ENCODE peak calls at places on chromosomes 5 and 9, in four cellular contexts. D, F, U and K are unnamed samples.

GRCh38 chr5:3593771-3594513 is 1.7 kb upstream of the IRX1 start:
- DNase-seq in U (no peak), F (no peak), D (peak), K (no peak)

GRCh38 chr5:59955241-59955640 is 61.7 kb upstream of the PDE4D start:
- DNase-seq in D (no peak), U (no peak), F (no peak), K (no peak)

GRCh38 chr5:116058346-116058936 is 26.2 kb downstream of the ARL14EPL start:
- DNase-seq in F (no peak), U (no peak), D (no peak), K (no peak)

GRCh38 chr5:126594676-126595485 is at the start of gene ALDH7A1:
- DNase-seq in D (peak), U (peak), F (peak), K (peak)

GRCh38 chr5:96844476-96844990 is 31.8 kb upstream of the ERAP2 start:
- DNase-seq in D (no peak), U (no peak), F (no peak), K (no peak)

GRCh38 chr5:179304466-179304865 is 40.8 kb downstream of the ADAMTS2 start:
- DNase-seq in D (no peak), U (no peak), F (no peak), K (no peak)

GRCh38 chr9:94656190-94656589 is 16.9 kb upstream of the FBP1 start:
- DNase-seq in F (no peak), U (no peak), D (no peak), K (no peak)

GRCh38 chr5:52710972-52711596 is 76.6 kb upstream of the ITGA1 start:
- DNase-seq in F (no peak), D (no peak), U (no peak), K (no peak)

GRCh38 chr5:139640432-139641115 is 7.6 kb upstream of the CXXC5 start:
- DNase-seq in D (no peak), U (no peak), F (no peak), K (no peak)

GRCh38 chr5:80124519-80124918 is 89.4 kb downstream of the THBS4 start:
- DNase-seq in U (no peak), F (no peak), D (no peak), K (no peak)

GRCh38 chr5:80125022-80125961 is 90.1 kb downstream of the THBS4 start:
- DNase-seq in D (no peak), F (no peak), U (no peak), K (no peak)

GRCh38 chr5:80124111-80124510 is 89.0 kb downstream of the THBS4 start:
- DNase-seq in U (no peak), D (no peak), F (no peak), K (no peak)

GRCh38 chr5:80127037-80127642 is 92.0 kb downstream of the THBS4 start:
- DNase-seq in D (no peak), U (no peak), F (no peak), K (no peak)

DNA sequence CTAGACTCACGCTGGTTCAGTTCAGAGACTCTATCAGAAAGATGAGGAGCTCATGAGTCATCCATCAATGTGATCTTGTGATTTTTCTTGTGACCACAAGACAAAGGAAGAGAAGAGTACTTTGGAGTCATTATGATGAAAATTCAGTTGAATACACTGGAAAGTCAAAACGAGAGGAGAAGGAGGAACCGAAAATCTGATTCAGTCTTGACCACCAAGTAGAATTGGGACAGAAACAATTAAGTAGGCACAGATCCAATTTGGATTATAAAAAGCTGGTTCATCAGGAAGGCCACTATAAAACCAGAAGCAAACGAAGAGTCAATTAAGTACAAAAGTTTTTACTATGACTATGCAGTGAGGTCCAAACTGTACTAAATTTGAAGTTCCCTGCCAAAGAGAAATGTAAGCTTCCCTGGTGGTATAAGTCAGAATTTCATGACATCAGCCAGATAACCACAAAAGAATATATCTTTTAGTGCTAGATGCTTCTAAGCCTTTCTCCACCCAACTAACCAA is 90.9 kb downstream of the THBS4 start:
- DNase-seq in U (no peak), F (no peak), D (no peak), K (no peak)
- TF ChIP-seq HMGXB4 in U (no peak), F (no peak), D (no peak), K (no peak)

DNA sequence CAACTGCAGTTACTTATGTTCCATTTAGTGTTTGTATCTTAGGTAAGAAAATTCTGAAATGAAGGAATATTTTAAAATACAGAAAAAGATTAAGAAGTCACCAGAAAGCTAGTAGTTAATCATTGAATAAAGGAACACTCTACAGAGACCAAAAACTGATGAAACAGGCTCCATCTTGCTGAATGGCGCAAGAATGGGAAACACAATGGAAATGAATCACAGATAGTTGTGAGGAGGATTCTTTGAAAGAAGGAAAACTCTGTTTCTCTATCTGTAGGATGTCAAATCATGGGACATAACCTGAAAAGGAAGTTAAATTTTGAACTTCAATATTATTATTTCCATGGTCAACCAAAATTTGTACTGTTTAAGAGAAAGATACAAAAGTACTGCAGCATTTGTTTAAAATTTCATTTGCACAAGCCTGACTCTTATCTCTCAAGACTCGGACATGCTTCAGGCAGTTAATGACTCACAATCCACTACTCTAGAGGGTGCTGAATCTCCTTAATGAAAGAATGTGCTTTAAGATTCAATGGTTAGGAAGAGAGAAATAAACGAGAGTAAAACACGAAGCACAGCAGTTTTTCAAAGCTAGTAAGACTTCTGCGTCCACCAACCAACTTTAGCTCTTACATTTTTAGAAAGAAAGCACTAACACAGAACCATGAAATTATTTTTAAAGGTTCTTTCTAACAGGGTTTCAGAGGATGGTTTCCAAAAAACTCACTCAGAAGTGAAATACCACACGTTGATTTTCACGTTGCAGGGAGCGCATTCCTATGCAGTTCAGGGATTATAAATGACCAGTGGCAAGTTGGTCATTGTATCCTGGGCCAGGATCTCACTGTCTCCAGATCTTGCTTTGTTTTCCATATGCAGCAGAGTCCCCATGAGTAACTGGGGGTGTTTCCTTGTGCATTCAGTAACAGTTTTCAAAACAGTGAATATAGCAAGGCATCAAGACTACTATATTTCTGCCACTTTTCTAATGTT is 1064.6 kb upstream of the DMAC1 start:
- DNase-seq in U (no peak), D (no peak), F (no peak), K (no peak)
- TF ChIP-seq HMGXB4 in U (no peak), D (no peak), F (no peak), K (no peak)

GRCh38 chr5:12003680-12004079 is 99.4 kb upstream of the CTNND2 start:
- DNase-seq in D (no peak), F (no peak), U (no peak), K (no peak)

GRCh38 chr5:11998397-11998796 is 94.2 kb upstream of the CTNND2 start:
- DNase-seq in F (no peak), D (no peak), U (no peak), K (no peak)

GRCh38 chr5:11992518-11992917 is 88.3 kb upstream of the CTNND2 start:
- DNase-seq in U (no peak), F (no peak), D (no peak), K (no peak)

DNA sequence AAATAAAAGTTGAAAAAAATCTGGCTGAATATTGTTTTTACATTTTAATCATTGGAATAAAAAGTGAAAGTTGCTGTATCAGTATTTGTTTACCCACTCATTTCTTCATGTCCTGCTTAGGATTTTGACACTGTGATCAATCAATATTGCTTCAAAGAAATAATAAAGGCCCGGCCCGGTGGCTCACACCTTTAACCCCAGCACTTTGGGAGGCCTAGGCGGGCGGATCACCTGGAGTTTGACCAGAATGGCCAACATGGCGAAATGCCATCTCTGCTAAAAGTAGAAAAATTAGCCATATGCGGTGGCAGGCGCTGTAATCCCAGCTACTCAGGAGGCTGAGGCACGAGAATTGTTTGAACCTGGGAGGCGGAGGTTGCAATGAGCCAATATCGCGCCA is 93.7 kb upstream of the CTNND2 start:
- DNase-seq in U (no peak), F (no peak), D (no peak), K (no peak)
- TF ChIP-seq HMGXB4 in U (no peak), F (no peak), D (no peak), K (no peak)

GRCh38 chr5:107631805-107632362 is 38.9 kb downstream of the EFNA5 start:
- DNase-seq in D (no peak), F (no peak), U (no peak), K (no peak)
- TF ChIP-seq HMGXB4 in D (no peak), F (no peak), U (no peak), K (no peak)

DNA sequence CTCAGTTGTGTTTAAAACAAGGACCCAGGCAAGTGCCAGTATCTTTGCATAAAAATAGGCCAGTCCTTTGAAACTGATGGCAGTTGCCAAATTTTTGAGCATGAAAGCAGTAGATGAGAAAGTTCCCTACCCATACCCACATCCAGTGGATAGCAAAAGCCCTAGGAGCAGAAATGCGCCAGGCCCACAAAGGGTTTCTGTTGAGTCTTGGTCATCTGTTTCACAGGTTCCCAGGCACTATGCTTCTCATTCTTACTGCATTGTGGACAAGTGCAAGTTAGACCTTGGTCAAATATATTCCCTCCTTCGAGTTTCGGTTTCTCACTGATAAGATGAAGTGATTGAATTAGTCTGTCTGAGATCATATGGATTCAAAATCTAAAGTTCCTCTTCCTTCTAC is 152.3 kb downstream of the NR3C1 start:
- DNase-seq in U (no peak), F (no peak), D (no peak), K (no peak)
- TF ChIP-seq HMGXB4 in U (no peak), F (no peak), D (no peak), K (no peak)

GRCh38 chr5:141121563-141121962 is at the start of gene PCDHB4:
- DNase-seq in D (peak), U (peak), F (no peak), K (peak)
- TF ChIP-seq HMGXB4 in D (no peak), U (no peak), F (no peak), K (no peak)

GRCh38 chr9:91660295-91660589 is 236.6 kb upstream of the NFIL3 start:
- DNase-seq in U (no peak), D (no peak), F (no peak), K (no peak)

GRCh38 chr9:91663858-91664257 is 240.2 kb upstream of the NFIL3 start:
- DNase-seq in D (no peak), U (no peak), F (no peak), K (no peak)

GRCh38 chr9:91659529-91660294 is 236.1 kb upstream of the NFIL3 start:
- DNase-seq in F (peak), U (no peak), D (peak), K (peak)

DNA sequence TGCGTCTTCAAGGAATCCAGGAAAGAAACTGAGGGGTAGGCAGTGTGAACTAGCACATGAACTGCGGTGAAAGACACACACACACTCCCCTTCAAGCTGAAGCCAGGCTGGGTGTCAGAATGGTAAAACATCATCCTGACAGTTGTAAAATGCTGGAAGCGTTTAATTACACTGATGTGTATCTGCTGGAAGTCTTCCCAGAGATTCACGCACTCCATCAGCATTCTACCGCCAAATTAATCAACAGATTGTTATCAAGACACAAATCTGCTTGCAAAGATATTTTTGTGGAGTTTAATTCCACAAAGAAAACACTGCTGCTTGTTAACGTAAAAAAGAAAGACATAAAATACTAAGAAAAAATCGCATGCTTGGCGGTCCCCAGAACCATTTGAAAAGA is 241.0 kb upstream of the NFIL3 start:
- DNase-seq in F (no peak), U (no peak), D (no peak), K (no peak)
- TF ChIP-seq HMGXB4 in F (no peak), U (no peak), D (no peak), K (no peak)